ENCODE peak calls at places on chromosomes 6 and 20, in five cellular contexts. One of them, this sample, is unnamed.

GRCh38 chr6:111122458-111123286 is 35.4 kb downstream of the SLC16A10 start:
- DNase-seq in central memory CD8-positive, alpha-beta T cell: no peak
- DNase-seq in anterior cingulate cortex: no peak
- DNase-seq in astrocyte of the cerebellum: no peak
- DNase-seq in AG04450: no peak
- DNase-seq in this sample: no peak

GRCh38 chr6:44020148-44020547 is 107.1 kb downstream of the MRPL14 start:
- DNase-seq in central memory CD8-positive, alpha-beta T cell: no peak
- DNase-seq in anterior cingulate cortex: no peak
- DNase-seq in astrocyte of the cerebellum: no peak
- DNase-seq in AG04450: no peak
- DNase-seq in this sample: no peak

GRCh38 chr6:22091424-22091948 is 205.3 kb downstream of the PRL start:
- DNase-seq in central memory CD8-positive, alpha-beta T cell: no peak
- DNase-seq in anterior cingulate cortex: no peak
- DNase-seq in astrocyte of the cerebellum: no peak
- DNase-seq in AG04450: no peak
- DNase-seq in this sample: no peak

GRCh38 chr6:6788394-6789020 is 200.0 kb downstream of the LY86 start:
- DNase-seq in central memory CD8-positive, alpha-beta T cell: no peak
- DNase-seq in anterior cingulate cortex: no peak
- DNase-seq in astrocyte of the cerebellum: no peak
- DNase-seq in AG04450: no peak
- DNase-seq in this sample: no peak

GRCh38 chr6:21228411-21228810 is 365.1 kb upstream of the SOX4 start:
- DNase-seq in central memory CD8-positive, alpha-beta T cell: no peak
- DNase-seq in anterior cingulate cortex: no peak
- DNase-seq in astrocyte of the cerebellum: no peak
- DNase-seq in AG04450: no peak
- DNase-seq in this sample: no peak

GRCh38 chr6:28772480-28773381 is 151.1 kb downstream of the TRIM27 start:
- DNase-seq in central memory CD8-positive, alpha-beta T cell: no peak
- DNase-seq in anterior cingulate cortex: no peak
- DNase-seq in astrocyte of the cerebellum: no peak
- DNase-seq in AG04450: no peak
- DNase-seq in this sample: no peak

GRCh38 chr6:62102387-62102786 is 183.6 kb downstream of the KHDRBS2 start:
- DNase-seq in central memory CD8-positive, alpha-beta T cell: no peak
- DNase-seq in anterior cingulate cortex: no peak
- DNase-seq in astrocyte of the cerebellum: no peak
- DNase-seq in AG04450: no peak
- DNase-seq in this sample: no peak

GRCh38 chr20:9699181-9699580 is 139.7 kb downstream of the PAK5 start:
- DNase-seq in central memory CD8-positive, alpha-beta T cell: no peak
- DNase-seq in anterior cingulate cortex: no peak
- DNase-seq in astrocyte of the cerebellum: no peak
- DNase-seq in AG04450: no peak
- DNase-seq in this sample: no peak

GRCh38 chr6:12718025-12718424 is 1.5 kb downstream of the PHACTR1 start:
- DNase-seq in central memory CD8-positive, alpha-beta T cell: no peak
- DNase-seq in anterior cingulate cortex: no peak
- DNase-seq in astrocyte of the cerebellum: no peak
- DNase-seq in AG04450: no peak
- DNase-seq in this sample: no peak